ENCODE peak calls at places on chromosomes 7 and 10, in six cellular contexts. One of them, this sample, is unnamed.

GRCh38 chr10:90227259-90227658 is 525.9 kb downstream of the KIF20B start:
- DNase-seq in endothelial cell: no peak
- DNase-seq in adrenal gland: no peak
- DNase-seq in HFF-Myc: peak
- DNase-seq in A549: no peak
- DNase-seq in foreskin fibroblast: peak
- DNase-seq in this sample: no peak

GRCh38 chr7:102208826-102209225 is 77.8 kb upstream of the SH2B2 start:
- DNase-seq in endothelial cell: no peak
- DNase-seq in foreskin fibroblast: no peak
- DNase-seq in A549: no peak
- DNase-seq in HFF-Myc: no peak
- DNase-seq in adrenal gland: no peak
- DNase-seq in this sample: no peak

GRCh38 chr7:97009753-97010732 is 4.7 kb downstream of the DLX6 start:
- DNase-seq in foreskin fibroblast: no peak
- DNase-seq in HFF-Myc: no peak
- DNase-seq in adrenal gland: no peak
- DNase-seq in A549: no peak
- DNase-seq in endothelial cell: no peak
- DNase-seq in this sample: no peak

GRCh38 chr10:44245601-44245938 is 139.3 kb downstream of the CXCL12 start:
- DNase-seq in endothelial cell: no peak
- DNase-seq in foreskin fibroblast: no peak
- DNase-seq in adrenal gland: no peak
- DNase-seq in HFF-Myc: no peak
- DNase-seq in A549: no peak
- DNase-seq in this sample: no peak

GRCh38 chr10:114648368-114648767 is 9.7 kb downstream of the ABLIM1 start:
- DNase-seq in A549: peak
- DNase-seq in HFF-Myc: peak
- DNase-seq in endothelial cell: no peak
- DNase-seq in adrenal gland: peak
- DNase-seq in foreskin fibroblast: peak
- DNase-seq in this sample: no peak

GRCh38 chr7:92768501-92769360 is 67.6 kb downstream of the CDK6 start:
- DNase-seq in HFF-Myc: no peak
- DNase-seq in adrenal gland: no peak
- DNase-seq in A549: no peak
- DNase-seq in foreskin fibroblast: peak
- DNase-seq in endothelial cell: no peak
- DNase-seq in this sample: no peak

GRCh38 chr7:35035511-35035921 is 1.8 kb downstream of the DPY19L1 start:
- DNase-seq in endothelial cell: no peak
- DNase-seq in adrenal gland: no peak
- DNase-seq in HFF-Myc: no peak
- DNase-seq in foreskin fibroblast: no peak
- DNase-seq in A549: peak
- DNase-seq in this sample: no peak

GRCh38 chr10:130554701-130555410 is 418.7 kb downstream of the GLRX3 start:
- DNase-seq in foreskin fibroblast: no peak
- DNase-seq in A549: no peak
- DNase-seq in endothelial cell: no peak
- DNase-seq in HFF-Myc: no peak
- DNase-seq in adrenal gland: no peak
- DNase-seq in this sample: no peak

GRCh38 chr7:23520582-23520981 is 11.2 kb downstream of the TRA2A start:
- DNase-seq in HFF-Myc: no peak
- DNase-seq in foreskin fibroblast: no peak
- DNase-seq in A549: no peak
- DNase-seq in endothelial cell: peak
- DNase-seq in adrenal gland: no peak
- DNase-seq in this sample: no peak

GRCh38 chr7:133934262-133934973 is 192.7 kb upstream of the LRGUK start:
- DNase-seq in foreskin fibroblast: no peak
- DNase-seq in A549: no peak
- DNase-seq in endothelial cell: no peak
- DNase-seq in HFF-Myc: no peak
- DNase-seq in adrenal gland: no peak
- DNase-seq in this sample: no peak

GRCh38 chr7:91443862-91444261 is 179.6 kb downstream of the FZD1 start:
- DNase-seq in endothelial cell: no peak
- DNase-seq in foreskin fibroblast: no peak
- DNase-seq in HFF-Myc: no peak
- DNase-seq in A549: no peak
- DNase-seq in adrenal gland: no peak
- DNase-seq in this sample: no peak

GRCh38 chr7:35697414-35698175 is 2.7 kb upstream of the HERPUD2 start:
- DNase-seq in endothelial cell: no peak
- DNase-seq in HFF-Myc: no peak
- DNase-seq in A549: no peak
- DNase-seq in foreskin fibroblast: peak
- DNase-seq in adrenal gland: no peak
- DNase-seq in this sample: no peak

GRCh38 chr7:94440460-94441039 is 45.9 kb downstream of the COL1A2 start:
- DNase-seq in endothelial cell: no peak
- DNase-seq in adrenal gland: no peak
- DNase-seq in HFF-Myc: no peak
- DNase-seq in foreskin fibroblast: no peak
- DNase-seq in A549: no peak
- DNase-seq in this sample: no peak

GRCh38 chr10:73771722-73772279 is 10.0 kb upstream of the CHCHD1 start:
- DNase-seq in A549: peak
- DNase-seq in HFF-Myc: no peak
- DNase-seq in foreskin fibroblast: peak
- DNase-seq in adrenal gland: peak
- DNase-seq in endothelial cell: peak
- DNase-seq in this sample: no peak
- TF ChIP-seq CTCF in A549: no peak
- TF ChIP-seq CTCF in HFF-Myc: no peak
- TF ChIP-seq CTCF in foreskin fibroblast: no peak
- TF ChIP-seq CTCF in adrenal gland: no peak
- TF ChIP-seq CTCF in endothelial cell: no peak
- TF ChIP-seq CTCF in this sample: no peak

DNA sequence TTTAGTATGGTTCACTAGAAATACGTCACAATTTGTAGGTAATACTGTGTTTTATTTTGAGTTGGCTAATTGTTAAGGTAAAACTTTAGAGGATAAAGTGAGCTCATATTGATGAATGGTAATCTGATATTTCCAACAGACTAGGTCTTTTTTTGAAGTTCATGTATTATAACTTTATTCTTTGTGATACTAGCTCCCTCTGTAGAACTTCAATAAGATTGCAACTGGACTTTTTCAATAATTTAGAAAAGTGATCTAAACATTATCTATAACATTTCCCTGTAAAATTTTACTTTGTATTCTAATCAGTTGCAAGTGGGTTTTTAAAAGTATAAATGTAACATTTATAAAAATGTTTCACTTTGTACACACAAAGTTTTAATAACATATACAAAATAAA is 83.5 kb downstream of the ADK start:
- DNase-seq in foreskin fibroblast: no peak
- DNase-seq in A549: no peak
- DNase-seq in endothelial cell: no peak
- DNase-seq in adrenal gland: no peak
- DNase-seq in HFF-Myc: no peak
- DNase-seq in this sample: no peak
- TF ChIP-seq CTCF in foreskin fibroblast: peak
- TF ChIP-seq CTCF in A549: peak
- TF ChIP-seq CTCF in endothelial cell: peak
- TF ChIP-seq CTCF in adrenal gland: peak
- TF ChIP-seq CTCF in HFF-Myc: no peak
- TF ChIP-seq CTCF in this sample: peak

DNA sequence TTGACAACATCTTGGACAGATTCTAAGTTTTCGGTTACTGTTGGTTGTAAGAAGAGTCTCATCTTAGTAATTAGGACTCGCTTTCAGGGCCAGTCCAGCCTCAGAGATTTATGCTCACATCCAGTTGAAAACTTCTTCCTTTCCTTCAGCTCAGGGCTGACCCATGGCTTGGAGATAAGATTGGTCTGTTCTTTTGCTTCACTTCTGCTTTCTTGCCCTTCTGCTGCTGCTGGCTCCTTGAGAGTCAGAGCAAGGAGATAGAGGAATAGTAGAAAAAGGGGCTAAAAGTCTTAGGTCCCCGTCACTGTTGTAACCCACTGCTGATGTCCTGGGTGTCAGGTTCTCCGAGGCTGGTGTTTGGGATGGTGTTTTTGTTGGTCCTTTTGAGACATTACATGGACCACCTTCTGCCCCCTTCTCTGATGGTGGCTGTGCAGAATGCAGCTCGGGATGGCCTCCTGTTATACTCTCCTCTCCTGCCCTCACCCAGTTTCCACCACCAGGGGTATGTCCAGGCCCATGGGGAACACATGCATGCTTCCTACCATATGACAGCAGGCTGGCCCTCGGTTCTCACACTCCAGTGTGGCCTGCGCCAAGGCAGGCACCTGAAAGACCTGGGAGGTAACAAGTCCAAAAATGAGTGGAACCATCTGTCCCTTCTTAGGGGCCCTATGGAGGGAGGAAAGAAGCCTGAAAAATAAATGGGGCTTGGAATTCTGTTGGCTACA is 67.8 kb upstream of the PCBD1 start:
- DNase-seq in endothelial cell: peak
- DNase-seq in foreskin fibroblast: no peak
- DNase-seq in A549: peak
- DNase-seq in adrenal gland: no peak
- DNase-seq in HFF-Myc: no peak
- DNase-seq in this sample: no peak
- TF ChIP-seq CTCF in endothelial cell: peak
- TF ChIP-seq CTCF in foreskin fibroblast: no peak
- TF ChIP-seq CTCF in A549: no peak
- TF ChIP-seq CTCF in adrenal gland: no peak
- TF ChIP-seq CTCF in HFF-Myc: peak
- TF ChIP-seq CTCF in this sample: no peak

DNA sequence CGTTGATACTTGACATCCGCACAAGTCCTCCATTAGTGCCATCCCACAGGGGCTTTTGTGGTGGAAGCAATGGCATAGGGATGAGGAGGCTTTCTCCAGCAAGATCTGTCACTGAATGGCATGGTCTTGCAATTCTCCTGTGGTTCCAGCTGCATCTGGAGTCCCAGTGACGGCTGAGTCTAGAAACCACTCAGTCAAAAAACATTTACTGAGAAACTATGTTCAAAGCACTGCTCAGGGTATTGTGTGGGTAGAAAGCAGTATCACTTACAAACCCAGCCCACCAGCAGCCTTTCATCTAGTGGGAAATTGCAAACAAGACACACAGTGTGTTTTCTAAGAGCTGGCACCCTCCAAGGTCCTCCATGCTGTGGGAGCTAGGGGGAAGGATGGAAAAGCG is 135.0 kb upstream of the YAE1 start:
- DNase-seq in foreskin fibroblast: no peak
- DNase-seq in HFF-Myc: no peak
- DNase-seq in adrenal gland: no peak
- DNase-seq in A549: no peak
- DNase-seq in endothelial cell: no peak
- DNase-seq in this sample: no peak
- TF ChIP-seq CTCF in foreskin fibroblast: no peak
- TF ChIP-seq CTCF in HFF-Myc: no peak
- TF ChIP-seq CTCF in adrenal gland: no peak
- TF ChIP-seq CTCF in A549: no peak
- TF ChIP-seq CTCF in endothelial cell: no peak
- TF ChIP-seq CTCF in this sample: no peak

GRCh38 chr7:43700059-43700501 is 29.2 kb downstream of the COA1 start:
- DNase-seq in HFF-Myc: peak
- DNase-seq in foreskin fibroblast: peak
- DNase-seq in A549: peak
- DNase-seq in endothelial cell: no peak
- DNase-seq in adrenal gland: no peak
- DNase-seq in this sample: no peak
- TF ChIP-seq CTCF in HFF-Myc: peak
- TF ChIP-seq CTCF in foreskin fibroblast: peak
- TF ChIP-seq CTCF in A549: peak
- TF ChIP-seq CTCF in endothelial cell: peak
- TF ChIP-seq CTCF in adrenal gland: peak
- TF ChIP-seq CTCF in this sample: peak

DNA sequence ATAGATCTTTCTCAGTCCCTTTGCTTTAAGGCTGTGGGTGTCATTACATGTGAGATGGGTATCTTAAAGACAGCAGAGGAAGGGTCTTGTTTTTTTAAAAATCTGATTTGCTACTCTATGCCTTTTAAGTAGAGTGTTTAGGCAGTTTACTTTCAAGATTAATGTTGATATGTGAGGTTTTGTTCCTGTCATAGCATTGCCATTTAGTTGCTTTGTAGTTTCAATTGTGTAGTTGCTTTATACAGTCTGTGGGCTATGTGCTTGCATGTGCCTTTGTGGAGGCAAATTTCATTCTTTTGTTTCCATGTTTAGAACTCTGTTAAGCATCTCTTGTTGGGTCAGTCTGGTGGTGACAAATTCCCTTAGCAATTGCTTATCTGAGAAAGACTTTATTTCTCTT is 54.6 kb downstream of the ZNF783 start:
- DNase-seq in endothelial cell: no peak
- DNase-seq in foreskin fibroblast: no peak
- DNase-seq in adrenal gland: no peak
- DNase-seq in A549: no peak
- DNase-seq in HFF-Myc: no peak
- DNase-seq in this sample: no peak
- TF ChIP-seq CTCF in endothelial cell: no peak
- TF ChIP-seq CTCF in foreskin fibroblast: no peak
- TF ChIP-seq CTCF in adrenal gland: no peak
- TF ChIP-seq CTCF in A549: no peak
- TF ChIP-seq CTCF in HFF-Myc: no peak
- TF ChIP-seq CTCF in this sample: no peak

This sample was measured in CD14-positive monocyte.